ENCODE peak calls at places on chromosomes 16 and 17, in six cellular contexts. One of them, this sample, is unnamed. For H3K4me1 and H3K9me3, the result is how much of the 10 kb centered on the place peaks cover.

GRCh38 chr17:72474740-72475477 is 354.1 kb downstream of the SOX9 start:
- DNase-seq in H1: no peak
- DNase-seq in endodermal cell: no peak
- DNase-seq in esophagus squamous epithelium: no peak
- DNase-seq in GM23248: no peak
- DNase-seq in right lobe of liver: no peak
- DNase-seq in this sample: peak

GRCh38 chr17:71995570-71995969 is 125.2 kb upstream of the SOX9 start:
- DNase-seq in right lobe of liver: no peak
- DNase-seq in GM23248: peak
- DNase-seq in endodermal cell: no peak
- DNase-seq in H1: no peak
- DNase-seq in esophagus squamous epithelium: no peak
- DNase-seq in this sample: no peak

GRCh38 chr17:44775838-44776621 is 17.2 kb downstream of the ADAM11 start:
- DNase-seq in H1: no peak
- DNase-seq in esophagus squamous epithelium: no peak
- DNase-seq in right lobe of liver: no peak
- DNase-seq in endodermal cell: no peak
- DNase-seq in GM23248: no peak
- DNase-seq in this sample: no peak

GRCh38 chr17:45432405-45433113 is at the start of gene ARHGAP27:
- DNase-seq in right lobe of liver: peak
- DNase-seq in esophagus squamous epithelium: no peak
- DNase-seq in endodermal cell: peak
- DNase-seq in GM23248: peak
- DNase-seq in H1: peak
- DNase-seq in this sample: peak

GRCh38 chr17:11142231-11142630 is 98.8 kb upstream of the SHISA6 start:
- DNase-seq in esophagus squamous epithelium: no peak
- DNase-seq in H1: no peak
- DNase-seq in right lobe of liver: no peak
- DNase-seq in endodermal cell: no peak
- DNase-seq in GM23248: no peak
- DNase-seq in this sample: no peak

GRCh38 chr17:80986816-80987480 is 4.7 kb upstream of the CHMP6 start:
- DNase-seq in esophagus squamous epithelium: no peak
- DNase-seq in endodermal cell: peak
- DNase-seq in H1: no peak
- DNase-seq in right lobe of liver: no peak
- DNase-seq in GM23248: no peak
- DNase-seq in this sample: no peak

GRCh38 chr17:1038459-1039118 is 41.7 kb downstream of the TIMM22 start:
- DNase-seq in right lobe of liver: no peak
- DNase-seq in endodermal cell: no peak
- DNase-seq in esophagus squamous epithelium: no peak
- DNase-seq in GM23248: no peak
- DNase-seq in H1: no peak
- DNase-seq in this sample: no peak

GRCh38 chr16:84593825-84594724 is 23.8 kb downstream of the COTL1 start:
- DNase-seq in esophagus squamous epithelium: peak
- DNase-seq in GM23248: no peak
- DNase-seq in right lobe of liver: peak
- DNase-seq in endodermal cell: no peak
- DNase-seq in H1: no peak
- DNase-seq in this sample: peak

GRCh38 chr16:14309001-14309886 is 238.1 kb downstream of the MRTFB start:
- DNase-seq in right lobe of liver: no peak
- DNase-seq in GM23248: peak
- DNase-seq in H1: no peak
- DNase-seq in esophagus squamous epithelium: no peak
- DNase-seq in endodermal cell: peak
- DNase-seq in this sample: peak

GRCh38 chr16:29925173-29925804 is 737 bp downstream of the KCTD13 start:
- DNase-seq in endodermal cell: peak
- DNase-seq in GM23248: peak
- DNase-seq in H1: no peak
- DNase-seq in right lobe of liver: no peak
- DNase-seq in esophagus squamous epithelium: no peak
- DNase-seq in this sample: peak

GRCh38 chr16:55256412-55257016 is 67.5 kb upstream of the IRX6 start:
- DNase-seq in H1: no peak
- DNase-seq in endodermal cell: no peak
- DNase-seq in esophagus squamous epithelium: no peak
- DNase-seq in GM23248: no peak
- DNase-seq in right lobe of liver: no peak
- DNase-seq in this sample: no peak

GRCh38 chr17:45841883-45842525 is 2.7 kb upstream of the SPPL2C start:
- DNase-seq in endodermal cell: no peak
- DNase-seq in GM23248: no peak
- DNase-seq in H1: no peak
- DNase-seq in esophagus squamous epithelium: no peak
- DNase-seq in right lobe of liver: no peak
- DNase-seq in this sample: no peak

GRCh38 chr17:40499551-40500189 is 1.8 kb downstream of the TNS4 start:
- DNase-seq in esophagus squamous epithelium: no peak
- DNase-seq in H1: peak
- DNase-seq in GM23248: peak
- DNase-seq in right lobe of liver: peak
- DNase-seq in endodermal cell: peak
- DNase-seq in this sample: peak

DNA sequence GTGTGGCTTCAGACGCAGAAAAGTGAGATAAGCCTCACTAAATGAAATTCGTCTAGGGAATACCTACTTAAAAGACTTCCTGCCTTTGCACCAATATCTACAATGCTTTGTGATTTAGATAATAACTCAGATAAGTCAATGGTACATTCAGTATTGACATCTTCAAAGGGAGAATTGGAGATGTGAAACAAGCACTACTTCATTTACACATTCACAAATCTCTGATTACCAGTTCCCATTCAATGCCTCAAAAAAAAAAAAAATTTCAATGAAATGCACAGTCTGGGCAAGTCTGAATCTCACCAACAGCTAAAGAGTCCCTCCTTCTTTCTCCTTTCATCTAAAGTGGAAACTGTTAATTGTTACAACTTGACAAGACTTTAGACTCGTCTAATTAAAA is 3.7 kb downstream of the PHF12 start:
- DNase-seq in endodermal cell: no peak
- DNase-seq in esophagus squamous epithelium: no peak
- DNase-seq in GM23248: no peak
- DNase-seq in right lobe of liver: no peak
- DNase-seq in H1: no peak
- DNase-seq in this sample: no peak
- H3K4me1 ChIP-seq in endodermal cell: under half
- H3K4me1 ChIP-seq in esophagus squamous epithelium: under half
- H3K4me1 ChIP-seq in GM23248: under half
- H3K4me1 ChIP-seq in right lobe of liver: under half
- H3K4me1 ChIP-seq in H1: under half
- H3K4me1 ChIP-seq in this sample: under half

GRCh38 chr16:82845076-82845475 is 218.3 kb downstream of the CDH13 start:
- DNase-seq in endodermal cell: no peak
- DNase-seq in GM23248: no peak
- DNase-seq in right lobe of liver: no peak
- DNase-seq in esophagus squamous epithelium: no peak
- DNase-seq in H1: no peak
- DNase-seq in this sample: no peak

GRCh38 chr16:82843606-82844271 is 217.0 kb downstream of the CDH13 start:
- DNase-seq in esophagus squamous epithelium: no peak
- DNase-seq in right lobe of liver: no peak
- DNase-seq in H1: no peak
- DNase-seq in endodermal cell: no peak
- DNase-seq in GM23248: no peak
- DNase-seq in this sample: no peak

GRCh38 chr16:82846806-82847205 is 220.0 kb downstream of the CDH13 start:
- DNase-seq in endodermal cell: no peak
- DNase-seq in GM23248: peak
- DNase-seq in H1: no peak
- DNase-seq in right lobe of liver: no peak
- DNase-seq in esophagus squamous epithelium: no peak
- DNase-seq in this sample: no peak

GRCh38 chr16:82852388-82852998 is 225.7 kb downstream of the CDH13 start:
- DNase-seq in esophagus squamous epithelium: no peak
- DNase-seq in GM23248: no peak
- DNase-seq in right lobe of liver: no peak
- DNase-seq in endodermal cell: no peak
- DNase-seq in H1: no peak
- DNase-seq in this sample: no peak

GRCh38 chr16:82848013-82848412 is 221.2 kb downstream of the CDH13 start:
- DNase-seq in esophagus squamous epithelium: no peak
- DNase-seq in endodermal cell: no peak
- DNase-seq in GM23248: no peak
- DNase-seq in H1: no peak
- DNase-seq in right lobe of liver: no peak
- DNase-seq in this sample: no peak
- H3K9me3 ChIP-seq in esophagus squamous epithelium: under half
- H3K9me3 ChIP-seq in endodermal cell: under half
- H3K9me3 ChIP-seq in GM23248: under half
- H3K9me3 ChIP-seq in H1: under half
- H3K9me3 ChIP-seq in right lobe of liver: under half
- H3K9me3 ChIP-seq in this sample: under half

GRCh38 chr17:42110301-42111264 is 1.9 kb downstream of the DHX58 start:
- DNase-seq in GM23248: no peak
- DNase-seq in esophagus squamous epithelium: no peak
- DNase-seq in right lobe of liver: no peak
- DNase-seq in H1: no peak
- DNase-seq in endodermal cell: no peak
- DNase-seq in this sample: no peak

GRCh38 chr17:42107124-42107523 is 5.4 kb downstream of the DHX58 start:
- DNase-seq in GM23248: no peak
- DNase-seq in endodermal cell: no peak
- DNase-seq in H1: no peak
- DNase-seq in esophagus squamous epithelium: no peak
- DNase-seq in right lobe of liver: no peak
- DNase-seq in this sample: no peak

GRCh38 chr17:42109086-42109485 is 3.4 kb downstream of the DHX58 start:
- DNase-seq in right lobe of liver: no peak
- DNase-seq in esophagus squamous epithelium: no peak
- DNase-seq in endodermal cell: no peak
- DNase-seq in H1: no peak
- DNase-seq in GM23248: no peak
- DNase-seq in this sample: no peak

GRCh38 chr17:42106009-42106408 is 6.5 kb downstream of the DHX58 start:
- DNase-seq in esophagus squamous epithelium: no peak
- DNase-seq in endodermal cell: no peak
- DNase-seq in right lobe of liver: no peak
- DNase-seq in GM23248: no peak
- DNase-seq in H1: no peak
- DNase-seq in this sample: no peak

DNA sequence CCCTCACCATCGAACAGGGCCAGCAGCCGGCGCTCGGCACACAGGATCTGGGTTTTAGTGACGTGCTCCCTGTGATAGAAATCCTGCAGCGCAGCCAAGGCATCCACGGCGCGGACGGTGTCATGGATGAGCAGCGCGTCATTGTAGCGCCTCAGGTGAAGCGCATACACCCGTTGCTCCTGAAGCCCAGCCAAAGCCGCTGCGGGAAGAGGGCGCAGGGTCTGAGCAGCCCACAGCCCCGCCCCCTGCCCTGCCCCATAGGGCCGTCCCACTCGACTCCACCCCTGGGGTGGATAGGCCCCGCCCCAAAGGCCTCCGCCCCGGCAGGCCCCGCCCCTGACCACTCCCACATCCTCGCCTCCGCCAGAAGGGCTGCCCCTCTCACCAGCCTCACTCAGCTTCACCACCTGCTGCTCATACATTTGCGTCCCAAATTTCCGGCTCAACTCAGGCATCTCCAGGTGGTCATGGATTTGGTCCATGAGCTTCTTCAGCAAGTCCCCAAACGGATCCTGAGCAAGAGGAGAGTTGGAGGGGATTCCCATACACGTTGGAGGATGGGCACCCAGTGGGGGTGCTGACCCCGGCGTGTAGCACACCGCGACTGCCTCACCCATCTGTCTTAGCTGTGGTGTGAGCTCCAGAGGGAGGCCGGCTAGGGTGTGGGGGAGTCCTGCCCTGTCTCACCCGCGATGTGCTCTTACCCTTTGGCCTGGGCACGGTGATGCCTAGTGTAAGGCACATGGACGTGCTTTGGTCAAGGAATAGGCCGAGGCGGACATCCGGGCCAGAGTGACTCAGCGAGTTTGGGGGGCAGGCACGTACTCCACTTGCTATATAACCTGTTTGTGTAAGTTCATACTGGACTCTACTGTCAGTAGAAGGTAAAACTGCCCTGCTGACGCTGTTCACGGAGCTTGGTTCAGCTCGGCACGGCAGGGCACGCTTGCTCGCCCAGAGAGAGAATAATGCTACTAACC is 4.6 kb downstream of the DHX58 start:
- DNase-seq in esophagus squamous epithelium: no peak
- DNase-seq in H1: peak
- DNase-seq in GM23248: peak
- DNase-seq in right lobe of liver: peak
- DNase-seq in endodermal cell: peak
- DNase-seq in this sample: peak
- H3K4me3 ChIP-seq in esophagus squamous epithelium: no peak
- H3K4me3 ChIP-seq in H1: peak
- H3K4me3 ChIP-seq in GM23248: no peak
- H3K4me3 ChIP-seq in right lobe of liver: no peak
- H3K4me3 ChIP-seq in endodermal cell: peak
- H3K4me3 ChIP-seq in this sample: no peak

GRCh38 chr16:82628741-82629140 is 2.0 kb downstream of the CDH13 start:
- DNase-seq in esophagus squamous epithelium: no peak
- DNase-seq in GM23248: no peak
- DNase-seq in right lobe of liver: no peak
- DNase-seq in H1: no peak
- DNase-seq in endodermal cell: no peak
- DNase-seq in this sample: no peak

GRCh38 chr16:82627811-82628339 is 1.1 kb downstream of the CDH13 start:
- DNase-seq in right lobe of liver: no peak
- DNase-seq in esophagus squamous epithelium: no peak
- DNase-seq in H1: no peak
- DNase-seq in endodermal cell: peak
- DNase-seq in GM23248: peak
- DNase-seq in this sample: peak

GRCh38 chr16:82630688-82631087 is 3.9 kb downstream of the CDH13 start:
- DNase-seq in GM23248: peak
- DNase-seq in right lobe of liver: no peak
- DNase-seq in endodermal cell: no peak
- DNase-seq in esophagus squamous epithelium: no peak
- DNase-seq in H1: no peak
- DNase-seq in this sample: no peak

GRCh38 chr16:82630219-82630618 is 3.5 kb downstream of the CDH13 start:
- DNase-seq in endodermal cell: no peak
- DNase-seq in H1: no peak
- DNase-seq in right lobe of liver: no peak
- DNase-seq in esophagus squamous epithelium: no peak
- DNase-seq in GM23248: peak
- DNase-seq in this sample: no peak

DNA sequence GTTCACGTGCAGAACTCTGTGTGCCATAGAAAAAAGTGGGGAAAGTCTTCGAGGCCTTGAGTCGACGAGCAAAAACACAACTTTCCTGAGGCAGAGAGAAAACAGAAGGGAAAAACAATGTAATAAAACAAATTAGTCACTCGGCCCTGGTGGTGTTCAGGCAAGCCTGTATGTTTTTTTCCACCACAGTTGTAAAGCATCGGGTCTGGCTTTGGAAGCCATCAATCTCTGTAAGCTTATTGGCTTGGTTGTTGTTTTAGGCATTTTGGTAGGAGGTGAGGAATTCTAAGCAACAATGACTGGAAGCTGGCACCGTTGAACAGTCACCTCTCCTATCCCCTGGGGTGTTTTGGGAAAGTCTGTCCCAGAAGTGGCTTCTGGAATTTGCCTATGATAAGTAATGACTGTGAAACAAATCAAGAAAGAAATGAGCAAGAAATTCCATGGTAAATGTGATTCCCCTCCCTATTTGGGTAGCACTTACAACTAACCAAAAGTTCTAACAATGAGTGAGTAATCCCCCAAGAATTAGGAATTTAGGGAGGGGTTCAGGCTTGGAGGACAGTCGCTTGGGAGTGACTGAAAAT is 2.8 kb downstream of the CDH13 start:
- DNase-seq in H1: no peak
- DNase-seq in endodermal cell: no peak
- DNase-seq in right lobe of liver: no peak
- DNase-seq in esophagus squamous epithelium: no peak
- DNase-seq in GM23248: peak
- DNase-seq in this sample: no peak
- H3K4me1 ChIP-seq in H1: under half
- H3K4me1 ChIP-seq in endodermal cell: under half
- H3K4me1 ChIP-seq in right lobe of liver: under half
- H3K4me1 ChIP-seq in esophagus squamous epithelium: under half
- H3K4me1 ChIP-seq in GM23248: under half
- H3K4me1 ChIP-seq in this sample: under half